ENCODE peak calls at places on chromosomes 3 and 15, in ten cellular contexts. L is GM04503; A is type B pancreatic cell; M is fibroblast of lung; Y is H54; Q is AG10803; J is stimulated activated CD8-positive, alpha-beta memory T cell treated with anti-CD3 and anti-CD28 coated beads, Interleukin-7, amount 100 ng/mL, for 1 hour; W is activated CD4-positive, alpha-beta T cell treated with anti-CD3 and anti-CD28 coated beads, Interleukin-2, amount 10 ng/mL, durations not matched to agents 7 days and 5 days; K is neural progenitor cell; E is putamen. D is an unnamed sample.

GRCh38 chr3:89697321-89697916 is 590.0 kb downstream of the EPHA3 start:
- DNase-seq in L (no peak), A (no peak), M (no peak), Y (no peak), Q (no peak), J (no peak), W (no peak), K (no peak), E (no peak), D (no peak)

GRCh38 chr3:144189044-144189443 is 217.4 kb downstream of the DIPK2A start:
- DNase-seq in L (peak), A (no peak), M (no peak), Y (no peak), Q (peak), J (no peak), W (no peak), K (peak), E (no peak), D (peak)

GRCh38 chr15:87827126-87827525 is 429.4 kb downstream of the NTRK3 start:
- DNase-seq in L (no peak), A (no peak), M (peak), Y (peak), Q (peak), J (no peak), W (no peak), K (no peak), E (no peak), D (peak)

GRCh38 chr15:66065325-66065724 is 188.2 kb downstream of the MEGF11 start:
- DNase-seq in L (no peak), A (no peak), M (no peak), Y (no peak), Q (no peak), J (no peak), W (no peak), K (no peak), E (no peak), D (no peak)

GRCh38 chr3:196127308-196128040 is 45.6 kb upstream of the TFRC start:
- DNase-seq in L (no peak), A (no peak), M (no peak), Y (no peak), Q (no peak), J (no peak), W (peak), K (no peak), E (no peak), D (no peak)

GRCh38 chr3:60536420-60536819 is 714.8 kb downstream of the FHIT start:
- DNase-seq in L (no peak), A (no peak), M (no peak), Y (no peak), Q (no peak), J (no peak), W (no peak), K (no peak), E (no peak), D (no peak)

GRCh38 chr3:114874447-114874846 is 272.6 kb downstream of the ZBTB20 start:
- DNase-seq in L (no peak), A (no peak), M (no peak), Y (no peak), Q (no peak), J (no peak), W (no peak), K (no peak), E (no peak), D (no peak)

GRCh38 chr15:68299436-68299835 is 21.9 kb downstream of the FEM1B start:
- DNase-seq in L (no peak), A (peak), M (no peak), Y (no peak), Q (peak), J (no peak), W (no peak), K (no peak), E (no peak), D (no peak)

GRCh38 chr3:95609411-95609810 is 1205.0 kb upstream of the EPHA6 start:
- DNase-seq in L (no peak), A (no peak), M (no peak), Y (no peak), Q (no peak), J (no peak), W (no peak), K (no peak), E (no peak), D (no peak)

GRCh38 chr15:36472672-36473071 is 106.8 kb upstream of the CDIN1 start:
- DNase-seq in L (no peak), A (no peak), M (peak), Y (no peak), Q (no peak), J (no peak), W (no peak), K (no peak), E (no peak), D (no peak)

GRCh38 chr3:190696777-190697501 is 165.6 kb downstream of the GMNC start:
- DNase-seq in L (no peak), A (no peak), M (peak), Y (no peak), Q (peak), J (no peak), W (peak), K (peak), E (peak), D (no peak)

GRCh38 chr3:26068890-26069289 is 279.0 kb downstream of the OXSM start:
- DNase-seq in L (no peak), A (no peak), M (no peak), Y (no peak), Q (no peak), J (no peak), W (no peak), K (no peak), E (no peak), D (no peak)

GRCh38 chr3:9750556-9751411 is 1.0 kb downstream of the OGG1 start:
- DNase-seq in L (no peak), A (no peak), M (no peak), Y (no peak), Q (peak), J (no peak), W (no peak), K (no peak), E (no peak), D (no peak)

GRCh38 chr3:171890398-171890797 is 47.2 kb downstream of the TMEM212 start:
- DNase-seq in L (no peak), A (no peak), M (no peak), Y (no peak), Q (no peak), J (no peak), W (no peak), K (no peak), E (no peak), D (no peak)

GRCh38 chr3:179229177-179229576 is 21.7 kb downstream of the KCNMB3 start:
- DNase-seq in L (no peak), A (no peak), M (no peak), Y (no peak), Q (no peak), J (no peak), W (no peak), K (peak), E (peak), D (no peak)

GRCh38 chr15:87846746-87847145 is 409.8 kb downstream of the NTRK3 start:
- DNase-seq in L (no peak), A (no peak), M (no peak), Y (no peak), Q (peak), J (no peak), W (no peak), K (no peak), E (no peak), D (no peak)

GRCh38 chr15:101280007-101280406 is 2.7 kb upstream of the SELENOS start:
- DNase-seq in L (no peak), A (no peak), M (no peak), Y (no peak), Q (no peak), J (no peak), W (no peak), K (no peak), E (no peak), D (no peak)

GRCh38 chr15:75532413-75533250 is 46.5 kb downstream of the PTPN9 start:
- DNase-seq in L (no peak), A (no peak), M (peak), Y (no peak), Q (peak), J (no peak), W (no peak), K (peak), E (peak), D (peak)

GRCh38 chr3:16467368-16467767 is 46.1 kb downstream of the RFTN1 start:
- DNase-seq in L (no peak), A (no peak), M (no peak), Y (no peak), Q (no peak), J (no peak), W (peak), K (no peak), E (no peak), D (no peak)

GRCh38 chr3:182212479-182213076 is 500.9 kb downstream of the SOX2 start:
- DNase-seq in L (no peak), A (no peak), M (peak), Y (peak), Q (peak), J (no peak), W (no peak), K (no peak), E (peak), D (no peak)

GRCh38 chr3:21331321-21331720 is 419.7 kb downstream of the ZNF385D start:
- DNase-seq in L (no peak), A (no peak), M (no peak), Y (no peak), Q (peak), J (no peak), W (no peak), K (no peak), E (no peak), D (no peak)

GRCh38 chr15:37099321-37100108 is 834 bp downstream of the MEIS2 start:
- DNase-seq in L (no peak), A (no peak), M (peak), Y (peak), Q (no peak), J (no peak), W (no peak), K (peak), E (peak), D (peak)

GRCh38 chr3:25784971-25785370 is 1.7 kb upstream of the NGLY1 start:
- DNase-seq in L (no peak), A (no peak), M (no peak), Y (no peak), Q (no peak), J (no peak), W (no peak), K (no peak), E (no peak), D (no peak)

GRCh38 chr15:64274541-64274940 is 81.4 kb downstream of the CSNK1G1 start:
- DNase-seq in L (no peak), A (no peak), M (no peak), Y (no peak), Q (no peak), J (no peak), W (no peak), K (no peak), E (no peak), D (no peak)

GRCh38 chr3:144816366-144816765 is 844.7 kb downstream of the DIPK2A start:
- DNase-seq in L (no peak), A (no peak), M (peak), Y (no peak), Q (no peak), J (no peak), W (no peak), K (no peak), E (no peak), D (no peak)

GRCh38 chr3:171566803-171567422 is 106.7 kb upstream of the TNIK start:
- DNase-seq in L (no peak), A (no peak), M (peak), Y (peak), Q (peak), J (no peak), W (peak), K (peak), E (peak), D (peak)

GRCh38 chr3:98897701-98898100 is 3.8 kb downstream of the DCBLD2 start:
- DNase-seq in L (no peak), A (no peak), M (no peak), Y (no peak), Q (no peak), J (no peak), W (no peak), K (no peak), E (no peak), D (no peak)

GRCh38 chr3:53354945-53355498 is 7.7 kb upstream of the DCP1A start:
- DNase-seq in L (no peak), A (no peak), M (no peak), Y (no peak), Q (no peak), J (no peak), W (no peak), K (no peak), E (no peak), D (no peak)

GRCh38 chr3:142040941-142041575 is 108.3 kb downstream of the TFDP2 start:
- DNase-seq in L (no peak), A (no peak), M (no peak), Y (no peak), Q (no peak), J (no peak), W (no peak), K (no peak), E (no peak), D (no peak)

GRCh38 chr15:39801641-39802309 is 19.1 kb upstream of the FSIP1 start:
- DNase-seq in L (no peak), A (no peak), M (no peak), Y (no peak), Q (no peak), J (no peak), W (peak), K (peak), E (no peak), D (no peak)

GRCh38 chr3:3127432-3128010 is 781 bp downstream of the TRNT1 start:
- DNase-seq in L (no peak), A (no peak), M (no peak), Y (no peak), Q (peak), J (no peak), W (peak), K (peak), E (no peak), D (peak)

GRCh38 chr3:156615592-156616173 is 58.7 kb upstream of the TIPARP start:
- DNase-seq in L (peak), A (no peak), M (peak), Y (no peak), Q (peak), J (no peak), W (no peak), K (no peak), E (no peak), D (peak)

GRCh38 chr15:64547275-64547674 is 86.9 kb downstream of the ZNF609 start:
- DNase-seq in L (no peak), A (no peak), M (no peak), Y (no peak), Q (no peak), J (no peak), W (no peak), K (no peak), E (no peak), D (no peak)

GRCh38 chr3:125054436-125055164 is 1.2 kb downstream of the HEG1 start:
- DNase-seq in L (peak), A (no peak), M (peak), Y (peak), Q (peak), J (no peak), W (peak), K (peak), E (no peak), D (peak)